ENCODE peak calls at places on chromosomes 4 and X, in six cellular contexts. One of them, this sample, is unnamed.

GRCh38 chr4:82044141-82044993 is 329.4 kb downstream of the HNRNPD start:
- DNase-seq in endothelial cell: peak; percentile 33
- DNase-seq in iris pigment epithelial cell: peak; percentile 43
- DNase-seq in NCI-H1048: peak; percentile 34
- DNase-seq in activated naive CD8-positive, alpha-beta T cell treated with anti-CD3 and anti-CD28 coated beads for 36 hours: peak; percentile 38
- DNase-seq in left ventricle myocardium superior: peak; percentile 65
- DNase-seq in this sample: peak; percentile 68

GRCh38 chr4:148074462-148074861 is 342.6 kb downstream of the ARHGAP10 start:
- DNase-seq in iris pigment epithelial cell: no peak
- DNase-seq in activated naive CD8-positive, alpha-beta T cell treated with anti-CD3 and anti-CD28 coated beads for 36 hours: no peak
- DNase-seq in endothelial cell: no peak
- DNase-seq in left ventricle myocardium superior: no peak
- DNase-seq in NCI-H1048: no peak
- DNase-seq in this sample: no peak

GRCh38 chr4:184384056-184384809 is 90.1 kb downstream of the IRF2 start:
- DNase-seq in left ventricle myocardium superior: no peak
- DNase-seq in iris pigment epithelial cell: peak; percentile 99
- DNase-seq in endothelial cell: no peak
- DNase-seq in activated naive CD8-positive, alpha-beta T cell treated with anti-CD3 and anti-CD28 coated beads for 36 hours: peak; percentile 19
- DNase-seq in NCI-H1048: no peak
- DNase-seq in this sample: peak; percentile 69

GRCh38 chr4:52931238-52931637 is 69.1 kb downstream of the RASL11B start:
- DNase-seq in iris pigment epithelial cell: no peak
- DNase-seq in activated naive CD8-positive, alpha-beta T cell treated with anti-CD3 and anti-CD28 coated beads for 36 hours: no peak
- DNase-seq in left ventricle myocardium superior: no peak
- DNase-seq in endothelial cell: no peak
- DNase-seq in NCI-H1048: no peak
- DNase-seq in this sample: no peak

GRCh38 chr4:118180776-118181175 is 146.5 kb downstream of the NDST3 start:
- DNase-seq in endothelial cell: no peak
- DNase-seq in activated naive CD8-positive, alpha-beta T cell treated with anti-CD3 and anti-CD28 coated beads for 36 hours: no peak
- DNase-seq in NCI-H1048: no peak
- DNase-seq in iris pigment epithelial cell: peak; percentile 28
- DNase-seq in left ventricle myocardium superior: no peak
- DNase-seq in this sample: no peak

GRCh38 chr4:36006226-36006625 is 238.1 kb downstream of the ARAP2 start:
- DNase-seq in iris pigment epithelial cell: peak; percentile 39
- DNase-seq in endothelial cell: no peak
- DNase-seq in activated naive CD8-positive, alpha-beta T cell treated with anti-CD3 and anti-CD28 coated beads for 36 hours: no peak
- DNase-seq in left ventricle myocardium superior: no peak
- DNase-seq in NCI-H1048: no peak
- DNase-seq in this sample: no peak

GRCh38 chr4:168585168-168586091 is 88.6 kb downstream of the PALLD start:
- DNase-seq in activated naive CD8-positive, alpha-beta T cell treated with anti-CD3 and anti-CD28 coated beads for 36 hours: peak; percentile 30
- DNase-seq in NCI-H1048: no peak
- DNase-seq in iris pigment epithelial cell: peak; percentile 87
- DNase-seq in endothelial cell: peak; percentile 76
- DNase-seq in left ventricle myocardium superior: peak; percentile 86
- DNase-seq in this sample: peak; percentile 86

GRCh38 chrX:70134116-70134477 is 850 bp downstream of the IGBP1 start:
- DNase-seq in iris pigment epithelial cell: peak; percentile 41
- DNase-seq in activated naive CD8-positive, alpha-beta T cell treated with anti-CD3 and anti-CD28 coated beads for 36 hours: no peak
- DNase-seq in NCI-H1048: no peak
- DNase-seq in left ventricle myocardium superior: no peak
- DNase-seq in endothelial cell: peak; percentile 3
- DNase-seq in this sample: no peak

GRCh38 chr4:16122784-16123183 is 39.0 kb upstream of the PROM1 start:
- DNase-seq in endothelial cell: no peak
- DNase-seq in left ventricle myocardium superior: no peak
- DNase-seq in NCI-H1048: no peak
- DNase-seq in activated naive CD8-positive, alpha-beta T cell treated with anti-CD3 and anti-CD28 coated beads for 36 hours: peak; percentile 59
- DNase-seq in iris pigment epithelial cell: no peak
- DNase-seq in this sample: no peak

GRCh38 chrX:107542500-107542899 is 85.8 kb upstream of the PRPS1 start:
- DNase-seq in left ventricle myocardium superior: no peak
- DNase-seq in NCI-H1048: no peak
- DNase-seq in iris pigment epithelial cell: peak; percentile 24
- DNase-seq in activated naive CD8-positive, alpha-beta T cell treated with anti-CD3 and anti-CD28 coated beads for 36 hours: no peak
- DNase-seq in endothelial cell: no peak
- DNase-seq in this sample: peak; percentile 21

GRCh38 chrX:28312259-28312658 is 275.0 kb upstream of the IL1RAPL1 start:
- DNase-seq in left ventricle myocardium superior: no peak
- DNase-seq in activated naive CD8-positive, alpha-beta T cell treated with anti-CD3 and anti-CD28 coated beads for 36 hours: no peak
- DNase-seq in NCI-H1048: no peak
- DNase-seq in endothelial cell: no peak
- DNase-seq in iris pigment epithelial cell: no peak
- DNase-seq in this sample: no peak

GRCh38 chr4:82124365-82124764 is 249.4 kb downstream of the HNRNPD start:
- DNase-seq in iris pigment epithelial cell: no peak
- DNase-seq in endothelial cell: no peak
- DNase-seq in left ventricle myocardium superior: no peak
- DNase-seq in NCI-H1048: no peak
- DNase-seq in activated naive CD8-positive, alpha-beta T cell treated with anti-CD3 and anti-CD28 coated beads for 36 hours: no peak
- DNase-seq in this sample: no peak

GRCh38 chrX:78769356-78769755 is 21.8 kb downstream of the LPAR4 start:
- DNase-seq in activated naive CD8-positive, alpha-beta T cell treated with anti-CD3 and anti-CD28 coated beads for 36 hours: no peak
- DNase-seq in iris pigment epithelial cell: no peak
- DNase-seq in endothelial cell: no peak
- DNase-seq in left ventricle myocardium superior: no peak
- DNase-seq in NCI-H1048: no peak
- DNase-seq in this sample: no peak

GRCh38 chr4:83083925-83084475 is 30.5 kb downstream of the PLAC8 start:
- DNase-seq in endothelial cell: no peak
- DNase-seq in activated naive CD8-positive, alpha-beta T cell treated with anti-CD3 and anti-CD28 coated beads for 36 hours: peak; percentile 42
- DNase-seq in NCI-H1048: no peak
- DNase-seq in left ventricle myocardium superior: no peak
- DNase-seq in iris pigment epithelial cell: no peak
- DNase-seq in this sample: no peak

GRCh38 chrX:73944582-73944947 is 359.4 kb upstream of the ZCCHC13 start:
- DNase-seq in activated naive CD8-positive, alpha-beta T cell treated with anti-CD3 and anti-CD28 coated beads for 36 hours: no peak
- DNase-seq in iris pigment epithelial cell: no peak
- DNase-seq in endothelial cell: no peak
- DNase-seq in left ventricle myocardium superior: no peak
- DNase-seq in NCI-H1048: no peak
- DNase-seq in this sample: no peak

GRCh38 chr4:30952526-30953219 is 232.5 kb downstream of the PCDH7 start:
- DNase-seq in iris pigment epithelial cell: no peak
- DNase-seq in left ventricle myocardium superior: no peak
- DNase-seq in endothelial cell: no peak
- DNase-seq in activated naive CD8-positive, alpha-beta T cell treated with anti-CD3 and anti-CD28 coated beads for 36 hours: no peak
- DNase-seq in NCI-H1048: no peak
- DNase-seq in this sample: no peak

GRCh38 chr4:171538601-171539100 is 274.6 kb upstream of the GALNTL6 start:
- DNase-seq in endothelial cell: no peak
- DNase-seq in iris pigment epithelial cell: no peak
- DNase-seq in left ventricle myocardium superior: no peak
- DNase-seq in NCI-H1048: no peak
- DNase-seq in activated naive CD8-positive, alpha-beta T cell treated with anti-CD3 and anti-CD28 coated beads for 36 hours: no peak
- DNase-seq in this sample: no peak

GRCh38 chr4:156495836-156496235 is 475.8 kb downstream of the PDGFC start:
- DNase-seq in iris pigment epithelial cell: no peak
- DNase-seq in left ventricle myocardium superior: no peak
- DNase-seq in endothelial cell: no peak
- DNase-seq in NCI-H1048: no peak
- DNase-seq in activated naive CD8-positive, alpha-beta T cell treated with anti-CD3 and anti-CD28 coated beads for 36 hours: no peak
- DNase-seq in this sample: no peak

GRCh38 chrX:140507982-140508305 is 3.1 kb upstream of the SOX3 start:
- DNase-seq in endothelial cell: peak; percentile 56
- DNase-seq in iris pigment epithelial cell: no peak
- DNase-seq in left ventricle myocardium superior: no peak
- DNase-seq in activated naive CD8-positive, alpha-beta T cell treated with anti-CD3 and anti-CD28 coated beads for 36 hours: no peak
- DNase-seq in NCI-H1048: no peak
- DNase-seq in this sample: no peak

GRCh38 chr4:88211473-88212252 is 53.2 kb upstream of the ABCG2 start:
- DNase-seq in left ventricle myocardium superior: no peak
- DNase-seq in endothelial cell: peak; percentile 64
- DNase-seq in NCI-H1048: no peak
- DNase-seq in activated naive CD8-positive, alpha-beta T cell treated with anti-CD3 and anti-CD28 coated beads for 36 hours: peak; percentile 20
- DNase-seq in iris pigment epithelial cell: peak; percentile 38
- DNase-seq in this sample: peak; percentile 60

GRCh38 chr4:86641516-86642090 is 47.5 kb downstream of the PTPN13 start:
- DNase-seq in endothelial cell: no peak
- DNase-seq in NCI-H1048: no peak
- DNase-seq in iris pigment epithelial cell: no peak
- DNase-seq in activated naive CD8-positive, alpha-beta T cell treated with anti-CD3 and anti-CD28 coated beads for 36 hours: no peak
- DNase-seq in left ventricle myocardium superior: no peak
- DNase-seq in this sample: no peak

GRCh38 chr4:105895609-105896460 is 564 bp downstream of the NPNT start:
- DNase-seq in activated naive CD8-positive, alpha-beta T cell treated with anti-CD3 and anti-CD28 coated beads for 36 hours: peak; percentile 34
- DNase-seq in left ventricle myocardium superior: peak; percentile 57
- DNase-seq in NCI-H1048: no peak
- DNase-seq in endothelial cell: peak; percentile 33
- DNase-seq in iris pigment epithelial cell: peak; percentile 6
- DNase-seq in this sample: peak; percentile 26

This sample was measured in testis.